ENCODE peak calls at places on chromosome 2, in nine cellular contexts. I is cardiac muscle cell, V is body of pancreas, U is sigmoid colon, T is colonic mucosa, R is H1, P is MM.1S, B is ovary, X is endothelial cell of umbilical vein. D is an unnamed sample.

GRCh38 chr2:112142525-112143078 is 4.4 kb downstream of the FBLN7 start:
- DNase-seq in T (no peak), U (no peak), V (no peak), B (no peak), X (no peak), P (no peak), I (no peak), R (peak; percentile 39), D (no peak)

GRCh38 chr2:555164-555922 is 121.9 kb downstream of the TMEM18 start:
- DNase-seq in U (no peak), B (no peak), I (no peak), P (no peak), T (no peak), V (no peak), R (no peak), X (no peak), D (no peak)

GRCh38 chr2:74893332-74893731 is 59.4 kb downstream of the HK2 start:
- DNase-seq in P (no peak), I (no peak), U (no peak), T (no peak), B (no peak), R (no peak), X (peak; percentile 82), V (no peak), D (no peak)

GRCh38 chr2:188870289-188870688 is 103.9 kb upstream of the COL3A1 start:
- DNase-seq in X (no peak), I (no peak), R (no peak), P (no peak), B (no peak), V (no peak), T (no peak), U (no peak), D (no peak)

GRCh38 chr2:29516767-29517166 is 401.6 kb downstream of the CLIP4 start:
- DNase-seq in P (no peak), I (no peak), X (no peak), T (no peak), B (no peak), V (no peak), R (no peak), U (no peak), D (no peak)

GRCh38 chr2:52429740-52430139 is 1337.9 kb upstream of the CHAC2 start:
- DNase-seq in B (no peak), I (no peak), T (no peak), X (no peak), V (no peak), U (no peak), R (no peak), P (no peak), D (no peak)

GRCh38 chr2:9768388-9768787 is 74.9 kb upstream of the TAF1B start:
- DNase-seq in R (peak; percentile 77), P (no peak), I (peak; percentile 85), U (no peak), B (no peak), T (no peak), X (no peak), V (peak; percentile 64), D (peak; percentile 74)

GRCh38 chr2:85702172-85702571 is 8.0 kb downstream of the GNLY start:
- DNase-seq in X (peak; percentile 59), P (no peak), T (no peak), B (no peak), U (no peak), I (no peak), R (no peak), V (no peak), D (no peak)

GRCh38 chr2:43445248-43445647 is 150.6 kb downstream of the THADA start:
- DNase-seq in R (no peak), B (no peak), T (no peak), P (no peak), U (no peak), X (peak; percentile 56), I (no peak), V (no peak), D (no peak)

GRCh38 chr2:112679484-112679883 is 33.7 kb downstream of the SLC20A1 start:
- DNase-seq in I (no peak), X (no peak), B (no peak), R (no peak), V (no peak), U (no peak), P (no peak), T (no peak), D (no peak)

GRCh38 chr2:216551234-216551633 is 52.6 kb downstream of the RPL37A start:
- DNase-seq in T (peak; percentile 30), U (no peak), R (no peak), X (peak; percentile 85), I (no peak), P (no peak), B (no peak), V (no peak), D (peak; percentile 51)

GRCh38 chr2:170813611-170814550 is 2.8 kb upstream of the GAD1 start:
- DNase-seq in U (no peak), V (no peak), I (peak; percentile 87), T (no peak), B (no peak), X (peak; percentile 33), P (peak; percentile 39), R (peak; percentile 78), D (no peak)

GRCh38 chr2:165562235-165562634 is 92.7 kb downstream of the CSRNP3 start:
- DNase-seq in R (no peak), V (no peak), B (no peak), X (no peak), U (no peak), I (no peak), T (no peak), P (no peak), D (no peak)

GRCh38 chr2:207792244-207792785 is 22.6 kb upstream of the FZD5 start:
- DNase-seq in V (no peak), T (no peak), B (no peak), X (peak; percentile 75), P (no peak), I (no peak), R (no peak), U (no peak), D (no peak)

GRCh38 chr2:72173640-72174321 is 26.1 kb upstream of the CYP26B1 start:
- DNase-seq in T (no peak), V (no peak), P (no peak), X (peak; percentile 85), I (no peak), R (no peak), U (no peak), B (no peak), D (no peak)

GRCh38 chr2:183070942-183071844 is 7.4 kb upstream of the DUSP19 start:
- DNase-seq in V (peak; percentile 70), U (no peak), T (peak; percentile 56), P (no peak), X (peak; percentile 61), I (peak; percentile 29), R (peak; percentile 89), B (no peak), D (peak; percentile 36)

GRCh38 chr2:238790126-238790820 is 57.6 kb upstream of the TWIST2 start:
- DNase-seq in B (no peak), U (no peak), R (no peak), I (no peak), X (no peak), T (no peak), P (no peak), V (no peak), D (no peak)

GRCh38 chr2:157443090-157443489 is 799 bp downstream of the CYTIP start:
- DNase-seq in R (no peak), U (no peak), V (no peak), P (peak; percentile 58), B (no peak), T (no peak), X (no peak), I (no peak), D (no peak)
- H3K4me3 ChIP-seq in R (no peak overlapping the region), U (peak overlapping the region; percentile 30), V (no peak overlapping the region), P (peak overlapping the region; percentile 91), B (no peak overlapping the region), T (peak overlapping the region; percentile 21), X (no peak overlapping the region), I (no peak overlapping the region), D (peak overlapping the region; percentile 37)

GRCh38 chr2:174681099-174681982 is 82.9 kb downstream of the CHRNA1 start:
- DNase-seq in T (no peak), V (no peak), X (no peak), R (no peak), B (no peak), P (no peak), U (peak; percentile 75), I (peak; percentile 28), D (peak; percentile 15)
- H3K27ac ChIP-seq in T (no peak overlapping the region), V (no peak overlapping the region), X (peak overlapping the region; percentile 32), R (no peak overlapping the region), B (no peak overlapping the region), P (no peak overlapping the region), U (peak overlapping the region; percentile 89), I (no peak overlapping the region), D (peak overlapping the region; percentile 87)

GRCh38 chr2:23036683-23037082 is 348.3 kb upstream of the KLHL29 start:
- DNase-seq in U (no peak), X (no peak), T (no peak), V (no peak), I (no peak), B (no peak), R (no peak), P (no peak), D (no peak)

GRCh38 chr2:23037596-23037995 is 347.4 kb upstream of the KLHL29 start:
- DNase-seq in V (no peak), X (no peak), I (no peak), T (no peak), B (no peak), U (no peak), R (no peak), P (no peak), D (no peak)

GRCh38 chr2:23041443-23041842 is 343.5 kb upstream of the KLHL29 start:
- DNase-seq in U (no peak), I (peak; percentile 58), P (no peak), R (no peak), B (no peak), V (no peak), T (no peak), X (no peak), D (no peak)

DNA sequence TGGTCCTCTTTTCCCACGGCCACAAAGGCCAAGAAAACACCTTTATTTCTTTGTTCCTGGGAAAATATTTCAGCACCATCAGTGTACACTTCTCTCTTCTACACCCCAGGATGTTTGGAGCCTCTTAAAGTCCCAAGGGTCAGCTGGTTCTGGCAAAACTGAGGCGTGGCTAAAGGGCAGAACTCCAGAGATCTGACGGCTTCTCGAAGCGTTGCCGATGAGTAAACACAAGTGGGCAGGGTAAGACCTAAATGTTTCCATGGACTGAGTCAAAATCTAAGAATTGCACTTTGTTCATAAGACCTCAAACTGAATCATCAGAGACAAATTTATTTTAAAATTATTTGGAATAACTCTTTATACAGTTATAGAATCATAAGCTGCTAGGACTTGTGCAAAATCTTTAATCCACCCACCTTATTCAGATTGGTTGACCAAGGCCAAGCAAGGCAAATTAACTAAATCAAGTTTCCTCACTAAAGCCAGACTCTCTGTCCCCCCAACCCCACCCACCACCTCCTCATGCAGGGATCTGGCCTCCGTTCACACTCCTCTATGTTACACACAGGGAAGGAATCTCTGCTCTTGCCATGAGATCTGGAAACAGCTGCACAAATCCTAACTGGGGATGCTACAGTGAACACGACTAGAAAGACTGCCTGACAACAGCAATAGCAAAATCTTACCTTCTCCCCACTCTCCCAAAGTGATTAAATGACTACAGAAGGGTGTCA is 342.6 kb upstream of the KLHL29 start:
- DNase-seq in I (no peak), B (no peak), X (no peak), R (no peak), T (no peak), U (no peak), V (no peak), P (no peak), D (no peak)
- TF ChIP-seq CTCF in I (no peak), B (no peak), X (no peak), R (no peak), T (no peak), U (no peak), V (no peak), P (no peak), D (no peak)

GRCh38 chr2:47653909-47654789 is 128.8 kb upstream of the MSH6 start:
- DNase-seq in V (peak; percentile 36), X (no peak), B (peak; percentile 42), P (no peak), I (peak; percentile 60), T (peak; percentile 68), R (peak; percentile 68), U (no peak), D (peak; percentile 54)
- H3K4me3 ChIP-seq in V (no peak overlapping the region), X (no peak overlapping the region), B (no peak overlapping the region), P (no peak overlapping the region), I (no peak overlapping the region), T (no peak overlapping the region), R (no peak overlapping the region), U (no peak overlapping the region), D (no peak overlapping the region)

D was measured in transverse colon.